ENCODE peak calls at places on chromosome 7, in ten cellular contexts. A is hepatocyte, S is Panc1, T is pancreas, X is SK-N-SH, F is tibial artery, N is right cardiac atrium, U is body of pancreas, E is prostate gland, M is H9. P is an unnamed sample.

GRCh38 chr7:153835712-153836265 is 216.4 kb upstream of the DPP6 start:
- DNase-seq in F (peak; percentile 26), M (no peak), T (peak; percentile 13), A (no peak), S (no peak), E (no peak), N (no peak), U (peak; percentile 33), X (peak; percentile 62), P (no peak)

GRCh38 chr7:115004121-115004520 is 82.2 kb downstream of the MDFIC start:
- DNase-seq in T (no peak), A (peak; percentile 6), M (no peak), F (no peak), N (no peak), X (no peak), E (no peak), U (no peak), S (no peak), P (no peak)

GRCh38 chr7:82789883-82790609 is 346.5 kb upstream of the CACNA2D1 start:
- DNase-seq in E (no peak), A (no peak), T (no peak), U (no peak), F (no peak), M (no peak), X (no peak), N (no peak), S (no peak), P (no peak)

GRCh38 chr7:96679886-96680285 is 29.8 kb downstream of the SEM1 start:
- DNase-seq in S (no peak), F (no peak), E (no peak), X (no peak), A (no peak), M (no peak), U (no peak), T (no peak), N (no peak), P (no peak)

GRCh38 chr7:12674861-12675260 is 12.6 kb upstream of the ARL4A start:
- DNase-seq in M (peak; percentile 50), T (peak; percentile 20), X (peak; percentile 35), U (peak; percentile 48), N (no peak), S (no peak), E (no peak), F (no peak), A (peak; percentile 46), P (peak; percentile 50)

GRCh38 chr7:75531359-75531821 is 39.3 kb downstream of the SPDYE5 start:
- DNase-seq in M (peak; percentile 71), U (no peak), N (no peak), X (no peak), T (no peak), F (no peak), A (peak; percentile 43), E (no peak), S (no peak), P (no peak)

GRCh38 chr7:155222046-155222445 is 75.6 kb upstream of the INSIG1 start:
- DNase-seq in T (no peak), S (no peak), F (no peak), U (no peak), X (no peak), M (no peak), E (no peak), A (no peak), N (no peak), P (no peak)

GRCh38 chr7:70042533-70042932 is 444.3 kb downstream of the AUTS2 start:
- DNase-seq in X (peak; percentile 31), F (no peak), E (no peak), A (peak; percentile 44), M (no peak), U (no peak), T (no peak), N (no peak), S (no peak), P (no peak)

GRCh38 chr7:64882341-64883112 is 20.5 kb upstream of the ZNF273 start:
- DNase-seq in X (peak; percentile 41), F (peak; percentile 66), U (peak; percentile 67), S (no peak), E (peak; percentile 70), A (no peak), M (peak; percentile 18), T (peak; percentile 52), N (peak; percentile 88), P (no peak)

GRCh38 chr7:120164-120555 is 72.2 kb upstream of the FAM20C start:
- DNase-seq in N (no peak), X (no peak), F (no peak), U (no peak), T (no peak), E (no peak), M (no peak), S (no peak), A (peak; percentile 2), P (no peak)

GRCh38 chr7:140680886-140681285 is 8.1 kb downstream of the ADCK2 start:
- DNase-seq in N (no peak), U (no peak), F (no peak), M (no peak), X (no peak), S (no peak), A (no peak), E (no peak), T (no peak), P (no peak)

GRCh38 chr7:77444123-77444522 is 28.0 kb upstream of the GSAP start:
- DNase-seq in S (no peak), X (no peak), F (no peak), A (no peak), E (no peak), N (no peak), T (no peak), M (no peak), U (no peak), P (no peak)

GRCh38 chr7:2886900-2887299 is 42.8 kb upstream of the GNA12 start:
- DNase-seq in N (peak; percentile 29), A (peak; percentile 84), X (peak; percentile 91), U (peak; percentile 60), S (peak; percentile 47), E (peak; percentile 52), F (peak; percentile 38), M (peak; percentile 77), T (peak; percentile 49), P (peak; percentile 59)

GRCh38 chr7:98681951-98682350 is 64.9 kb downstream of the NPTX2 start:
- DNase-seq in A (no peak), T (no peak), S (no peak), M (no peak), E (no peak), X (no peak), U (no peak), N (no peak), F (no peak), P (no peak)

GRCh38 chr7:121329460-121330052 is 756 bp downstream of the WNT16 start:
- DNase-seq in E (no peak), T (no peak), M (peak; percentile 74), F (no peak), S (no peak), A (peak; percentile 44), U (peak; percentile 35), X (peak; percentile 78), N (no peak), P (no peak)

GRCh38 chr7:107262857-107263256 is 94.1 kb downstream of the HBP1 start:
- DNase-seq in A (no peak), X (no peak), M (no peak), E (no peak), S (no peak), N (no peak), U (no peak), F (no peak), T (no peak), P (no peak)

GRCh38 chr7:5671053-5671452 is 110.4 kb downstream of the RNF216 start:
- DNase-seq in M (no peak), S (no peak), T (no peak), E (no peak), X (no peak), A (no peak), N (no peak), F (no peak), U (no peak), P (no peak)

GRCh38 chr7:22302193-22302592 is 54.8 kb downstream of the RAPGEF5 start:
- DNase-seq in M (no peak), S (no peak), N (no peak), A (no peak), F (no peak), X (no peak), E (no peak), U (no peak), T (no peak), P (no peak)

GRCh38 chr7:144835166-144835611 is 664 bp downstream of the TPK1 start:
- DNase-seq in A (peak; percentile 42), F (peak; percentile 37), E (peak; percentile 36), U (peak; percentile 33), T (peak; percentile 25), X (peak; percentile 65), M (peak; percentile 46), S (peak; percentile 58), N (peak; percentile 57), P (no peak)

GRCh38 chr7:137985897-137986251 is 16.0 kb downstream of the CREB3L2 start:
- DNase-seq in M (no peak), N (no peak), S (no peak), F (no peak), X (no peak), E (no peak), U (no peak), T (no peak), A (no peak), P (no peak)

GRCh38 chr7:158585721-158586498 is 1.7 kb downstream of the PTPRN2 start:
- DNase-seq in U (peak; percentile 75), F (no peak), N (no peak), X (no peak), M (no peak), E (no peak), T (peak; percentile 59), A (no peak), S (no peak), P (no peak)
- H3K27me3 ChIP-seq in U (no peaks in the 10 kb centered on the region), F (no peaks in the 10 kb centered on the region), N (no peaks in the 10 kb centered on the region), X (no peaks in the 10 kb centered on the region), M (peaks cover 33% of the 10 kb centered on the region), E (no peaks in the 10 kb centered on the region), T (no peaks in the 10 kb centered on the region), A (peaks cover 33% of the 10 kb centered on the region), S (peaks cover 16% of the 10 kb centered on the region), P (peaks cover 24% of the 10 kb centered on the region)

GRCh38 chr7:39651262-39651661 is 27.9 kb downstream of the RALA start:
- DNase-seq in A (no peak), X (no peak), U (no peak), N (no peak), F (no peak), M (no peak), S (no peak), T (no peak), E (no peak), P (no peak)
- H3K27ac ChIP-seq in A (no peak overlapping the region), X (no peak overlapping the region), U (no peak overlapping the region), N (no peak overlapping the region), F (no peak overlapping the region), M (no peak overlapping the region), S (no peak overlapping the region), T (no peak overlapping the region), E (no peak overlapping the region), P (no peak overlapping the region)

GRCh38 chr7:100639995-100640394 is 1.4 kb downstream of the TFR2 start:
- DNase-seq in F (no peak), E (no peak), S (no peak), X (no peak), A (no peak), T (no peak), N (no peak), U (no peak), M (no peak), P (no peak)
- H3K27me3 ChIP-seq in F (no peaks in the 10 kb centered on the region), E (peaks cover 3% of the 10 kb centered on the region), S (no peaks in the 10 kb centered on the region), X (no peaks in the 10 kb centered on the region), A (no peaks in the 10 kb centered on the region), T (no peaks in the 10 kb centered on the region), N (no peaks in the 10 kb centered on the region), U (no peaks in the 10 kb centered on the region), M (no peaks in the 10 kb centered on the region), P (no peaks in the 10 kb centered on the region)

GRCh38 chr7:93651603-93652159 is 77.2 kb upstream of the CALCR start:
- DNase-seq in X (no peak), F (no peak), U (no peak), N (no peak), S (no peak), M (no peak), A (no peak), E (no peak), T (no peak), P (no peak)

GRCh38 chr7:93646538-93646937 is 72.0 kb upstream of the CALCR start:
- DNase-seq in M (no peak), S (no peak), X (no peak), F (no peak), A (no peak), T (no peak), U (no peak), N (no peak), E (no peak), P (no peak)
- H3K27ac ChIP-seq in M (no peak overlapping the region), S (no peak overlapping the region), X (no peak overlapping the region), F (no peak overlapping the region), A (no peak overlapping the region), T (no peak overlapping the region), U (no peak overlapping the region), N (no peak overlapping the region), E (no peak overlapping the region), P (no peak overlapping the region)